ENCODE peak calls at places on chromosomes 13 and 19, in nine cellular contexts. H is HFF-Myc; N is stimulated activated CD4-positive, alpha-beta T cell treated with anti-CD3 and anti-CD28 coated beads, Interleukin-4, amount 100 ng/mL, for 1 hour; W is naive thymus-derived CD4-positive, alpha-beta T cell; I is K562; Y is psoas muscle; S is NCI-H1105; R is HT-29; C is EL. X is an unnamed sample.

GRCh38 chr19:42152876-42153275 is 20.6 kb upstream of the POU2F2 start:
- DNase-seq in H (no peak), N (no peak), W (no peak), I (no peak), Y (no peak), S (no peak), R (no peak), C (no peak), X (no peak)

GRCh38 chr13:100646030-100646673 is 28.4 kb downstream of the TMTC4 start:
- DNase-seq in H (no peak), N (no peak), W (no peak), I (peak; percentile 30), Y (no peak), S (peak; percentile 54), R (peak; percentile 63), C (peak; percentile 15), X (no peak)

GRCh38 chr13:20525601-20526544 is at the start of gene CRYL1:
- DNase-seq in H (no peak), N (peak; percentile 75), W (peak; percentile 58), I (peak; percentile 77), Y (peak; percentile 83), S (peak; percentile 12), R (peak; percentile 85), C (peak; percentile 74), X (peak; percentile 93)

GRCh38 chr13:98858206-98858605 is 105.7 kb upstream of the SLC15A1 start:
- DNase-seq in H (no peak), N (no peak), W (no peak), I (no peak), Y (no peak), S (no peak), R (no peak), C (no peak), X (no peak)

GRCh38 chr19:33310606-33311325 is 8.4 kb upstream of the CEBPA start:
- DNase-seq in H (no peak), N (no peak), W (no peak), I (no peak), Y (no peak), S (no peak), R (no peak), C (no peak), X (peak; percentile 69)

GRCh38 chr13:111262715-111263114 is 57.7 kb upstream of the TEX29 start:
- DNase-seq in H (no peak), N (no peak), W (no peak), I (no peak), Y (no peak), S (no peak), R (no peak), C (no peak), X (no peak)

GRCh38 chr13:113753171-113753570 is 5.9 kb upstream of the TMEM255B start:
- DNase-seq in H (no peak), N (no peak), W (no peak), I (no peak), Y (no peak), S (no peak), R (no peak), C (no peak), X (no peak)

GRCh38 chr19:40613669-40614594 is 12.8 kb downstream of the LTBP4 start:
- DNase-seq in H (no peak), N (peak; percentile 89), W (peak; percentile 71), I (peak; percentile 92), Y (peak; percentile 69), S (peak; percentile 87), R (no peak), C (peak; percentile 87), X (no peak)